ENCODE peak calls at places on chromosomes 5 and 9, in five cellular contexts. L is ascending aorta; G is psoas muscle; R is CD8-positive, alpha-beta T cell; P is MM.1S. H is an unnamed sample.

GRCh38 chr5:54404568-54404967 is 50.9 kb upstream of the HSPB3 start:
- DNase-seq in L (no peak), G (no peak), R (no peak), P (no peak), H (no peak)

GRCh38 chr5:171400169-171400568 is 12.5 kb downstream of the NPM1 start:
- DNase-seq in L (no peak), G (no peak), R (no peak), P (no peak), H (no peak)

GRCh38 chr5:96943829-96944228 is 7.9 kb downstream of the LNPEP start:
- DNase-seq in L (no peak), G (no peak), R (no peak), P (no peak), H (no peak)

GRCh38 chr9:106653111-106653697 is 209.8 kb upstream of the ZNF462 start:
- DNase-seq in L (no peak), G (no peak), R (no peak), P (no peak), H (no peak)

GRCh38 chr5:54518146-54519082 is 855 bp downstream of the SNX18 start:
- DNase-seq in L (peak; percentile 79), G (peak; percentile 77), R (peak; percentile 60), P (peak; percentile 42), H (peak; percentile 70)

GRCh38 chr9:111959468-111959941 is 62.9 kb downstream of the UGCG start:
- DNase-seq in L (peak; percentile 69), G (peak; percentile 67), R (no peak), P (no peak), H (peak; percentile 63)

GRCh38 chr5:82911902-82912301 is 165.3 kb downstream of the TMEM167A start:
- DNase-seq in L (no peak), G (no peak), R (no peak), P (no peak), H (no peak)

GRCh38 chr9:111744363-111744762 is 50.4 kb downstream of the SHOC1 start:
- DNase-seq in L (no peak), G (no peak), R (no peak), P (no peak), H (no peak)

GRCh38 chr5:37658440-37658839 is 181.4 kb downstream of the GDNF start:
- DNase-seq in L (no peak), G (no peak), R (no peak), P (no peak), H (no peak)

GRCh38 chr5:93800988-93801811 is 59.8 kb upstream of the POU5F2 start:
- DNase-seq in L (no peak), G (no peak), R (no peak), P (peak; percentile 67), H (no peak)

GRCh38 chr9:122383992-122384461 is 13.2 kb downstream of the PTGS1 start:
- DNase-seq in L (peak; percentile 65), G (no peak), R (no peak), P (no peak), H (no peak)

GRCh38 chr9:112809351-112809848 is 58.8 kb downstream of the SNX30 start:
- DNase-seq in L (no peak), G (no peak), R (no peak), P (no peak), H (no peak)

GRCh38 chr9:105138306-105138801 is 106.1 kb upstream of the SLC44A1 start:
- DNase-seq in L (no peak), G (peak; percentile 65), R (no peak), P (no peak), H (no peak)

GRCh38 chr5:149680810-149681221 is 49.3 kb upstream of the PPARGC1B start:
- DNase-seq in L (peak; percentile 71), G (peak; percentile 65), R (no peak), P (no peak), H (no peak)

GRCh38 chr5:14364576-14365472 is 216.8 kb upstream of the OTULINL start:
- DNase-seq in L (no peak), G (no peak), R (no peak), P (no peak), H (peak; percentile 54)

GRCh38 chr9:14993061-14993800 is 83.0 kb upstream of the FREM1 start:
- DNase-seq in L (peak; percentile 91), G (peak; percentile 93), R (peak; percentile 36), P (no peak), H (peak; percentile 65)

GRCh38 chr9:116817762-116818161 is 130.7 kb downstream of the TRIM32 start:
- DNase-seq in L (no peak), G (no peak), R (no peak), P (no peak), H (no peak)

GRCh38 chr9:125376261-125377226 is 114.9 kb downstream of the GAPVD1 start:
- DNase-seq in L (no peak), G (no peak), R (no peak), P (no peak), H (no peak)

GRCh38 chr5:41793156-41793770 is 77.0 kb downstream of the OXCT1 start:
- DNase-seq in L (no peak), G (no peak), R (no peak), P (no peak), H (no peak)

GRCh38 chr5:74122979-74123575 is 497.1 kb downstream of the ARHGEF28 start:
- DNase-seq in L (no peak), G (no peak), R (no peak), P (no peak), H (no peak)

GRCh38 chr5:1176473-1177391 is 24.7 kb upstream of the SLC6A19 start:
- DNase-seq in L (no peak), G (peak; percentile 46), R (no peak), P (no peak), H (no peak)

GRCh38 chr5:170638454-170639220 is 134.8 kb downstream of the KCNIP1 start:
- DNase-seq in L (peak; percentile 82), G (peak; percentile 64), R (peak; percentile 41), P (peak; percentile 56), H (peak; percentile 74)

GRCh38 chr5:72379936-72380335 is 59.8 kb downstream of the PTCD2 start:
- DNase-seq in L (no peak), G (no peak), R (no peak), P (no peak), H (no peak)

DNA sequence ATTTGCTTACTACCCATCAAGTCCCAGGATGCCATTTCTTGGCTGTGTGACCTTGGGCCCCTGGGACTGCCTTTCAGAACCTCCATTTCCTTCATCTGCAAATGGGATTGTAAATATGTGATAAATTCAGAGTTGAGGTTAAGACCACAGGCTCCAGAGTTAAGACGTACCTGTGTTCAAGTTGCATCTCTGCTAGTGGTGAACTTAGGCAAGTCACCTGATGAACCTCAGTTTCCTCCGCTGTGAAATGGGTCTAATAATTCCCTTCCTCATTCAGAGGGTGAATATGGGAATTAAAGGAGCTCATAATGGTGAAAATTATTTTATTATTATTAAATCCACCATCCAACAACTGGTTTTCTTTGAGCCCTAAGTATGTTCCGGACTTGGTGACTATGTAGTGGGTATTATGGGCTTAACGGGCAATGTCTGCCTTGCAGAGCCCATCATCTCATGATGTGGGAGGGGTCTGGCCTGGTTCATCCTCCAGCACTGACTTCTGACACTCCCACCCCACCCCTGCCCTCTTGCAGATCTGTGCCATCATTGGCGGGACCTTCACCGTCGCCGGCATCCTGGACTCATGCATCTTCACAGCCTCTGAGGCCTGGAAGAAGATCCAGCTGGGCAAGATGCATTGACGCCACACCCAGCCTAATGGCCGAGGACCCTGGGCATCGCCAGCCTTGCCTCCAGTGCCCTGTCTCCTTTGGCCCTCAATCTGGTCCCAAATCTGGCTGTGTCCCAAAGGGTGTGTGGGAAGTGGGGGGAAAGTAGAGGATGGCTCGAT is 8.9 kb upstream of the RPL26L1 start:
- DNase-seq in L (no peak), G (no peak), R (no peak), P (no peak), H (no peak)
- H3K4me1 ChIP-seq in L (peaks cover 6% of the 10 kb centered on the region), G (no peaks in the 10 kb centered on the region), R (no peaks in the 10 kb centered on the region), P (no peaks in the 10 kb centered on the region), H (peaks cover 5% of the 10 kb centered on the region)

GRCh38 chr9:6194934-6195333 is 20.7 kb upstream of the IL33 start:
- DNase-seq in L (no peak), G (no peak), R (no peak), P (no peak), H (no peak)
- TF ChIP-seq CTCF in L (no peak), G (no peak), R (no peak), P (peak; percentile 30), H (no peak)

GRCh38 chr5:64742411-64742810 is 26.1 kb downstream of the SREK1IP1 start:
- DNase-seq in L (no peak), G (no peak), R (no peak), P (no peak), H (no peak)
- H3K4me1 ChIP-seq in L (no peaks in the 10 kb centered on the region), G (peaks cover 20% of the 10 kb centered on the region), R (no peaks in the 10 kb centered on the region), P (no peaks in the 10 kb centered on the region), H (peaks cover 7% of the 10 kb centered on the region)

GRCh38 chr5:119409235-119409815 is 43.0 kb upstream of the HSD17B4 start:
- DNase-seq in L (no peak), G (no peak), R (no peak), P (peak; percentile 44), H (no peak)
- TF ChIP-seq CTCF in L (no peak), G (no peak), R (no peak), P (peak; percentile 38), H (no peak)

DNA sequence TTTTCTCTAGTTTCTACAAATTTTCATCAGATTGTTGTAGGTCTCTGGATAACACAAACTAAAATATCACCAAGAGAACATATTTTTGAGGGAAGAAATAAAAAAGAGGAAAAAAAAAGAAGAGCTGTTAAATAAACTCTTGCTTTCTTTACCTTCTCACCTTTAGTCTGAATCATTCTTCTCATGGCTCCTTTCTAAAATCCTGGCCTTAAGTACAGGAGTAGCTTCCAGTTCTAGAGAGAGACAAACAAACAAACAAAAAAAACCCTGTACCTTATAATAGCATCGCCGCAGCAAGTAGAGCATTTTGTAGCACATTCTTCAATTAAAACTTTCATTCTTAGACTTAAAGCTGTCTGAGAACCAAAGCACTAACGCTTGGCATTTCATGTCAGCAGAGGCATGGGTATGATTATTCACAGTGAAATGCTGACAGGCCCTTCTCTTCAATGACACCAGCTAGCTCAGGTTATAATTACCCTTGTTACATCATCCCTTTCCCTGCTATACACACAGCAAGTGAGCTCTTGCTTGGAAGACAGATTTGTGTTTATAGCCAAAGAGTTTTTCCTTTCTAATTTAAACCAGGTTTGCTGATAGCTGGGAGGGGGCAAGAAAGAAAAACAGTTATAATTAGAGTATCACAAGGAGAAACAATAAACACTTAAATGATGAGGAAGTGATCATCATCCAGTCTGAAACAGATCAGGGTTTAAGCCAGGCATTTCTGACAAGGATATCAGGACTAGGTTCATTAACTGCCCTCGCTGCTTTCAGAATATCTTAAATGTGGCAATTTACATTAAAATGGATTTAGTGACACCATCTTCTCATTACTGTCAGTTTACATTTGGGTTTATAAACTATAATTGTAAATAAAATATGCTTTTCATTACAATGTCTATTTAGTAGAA is 510.9 kb upstream of the ZNF608 start:
- DNase-seq in L (no peak), G (no peak), R (no peak), P (no peak), H (no peak)
- H3K4me1 ChIP-seq in L (no peaks in the 10 kb centered on the region), G (peaks cover 13% of the 10 kb centered on the region), R (no peaks in the 10 kb centered on the region), P (no peaks in the 10 kb centered on the region), H (no peaks in the 10 kb centered on the region)